ENCODE peak calls at places on chromosomes 16 and 17, in four cellular contexts. E is neuronal stem cell, Y is osteocyte, M is thoracic aorta. W is an unnamed sample.

GRCh38 chr16:50293994-50294855 is 27.9 kb downstream of the ADCY7 start:
- DNase-seq in Y (no peak), E (no peak), M (no peak), W (no peak)

GRCh38 chr17:48564200-48565023 is 13.7 kb downstream of the HOXB4 start:
- DNase-seq in Y (no peak), M (no peak), E (no peak), W (no peak)

GRCh38 chr17:5563451-5563850 is 20.9 kb downstream of the NLRP1 start:
- DNase-seq in M (no peak), Y (no peak), E (no peak), W (no peak)

GRCh38 chr17:81027038-81027437 is 7.9 kb upstream of the BAIAP2 start:
- DNase-seq in E (no peak), M (no peak), Y (no peak), W (no peak)

GRCh38 chr17:34318474-34318873 is 761 bp upstream of the CCL8 start:
- DNase-seq in E (no peak), M (no peak), Y (no peak), W (no peak)

GRCh38 chr17:77613627-77614026 is 344.9 kb upstream of the TNRC6C start:
- DNase-seq in Y (no peak), M (no peak), E (no peak), W (no peak)

GRCh38 chr17:21288581-21289017 is 4.1 kb downstream of the MAP2K3 start:
- DNase-seq in M (no peak), Y (no peak), E (no peak), W (no peak)

GRCh38 chr17:31697838-31698237 is 161.2 kb downstream of the COPRS start:
- DNase-seq in E (no peak), Y (peak), M (no peak), W (no peak)

GRCh38 chr16:11359370-11359769 is 14.1 kb downstream of the RMI2 start:
- DNase-seq in Y (no peak), M (no peak), E (no peak), W (no peak)

GRCh38 chr17:7858487-7858832 is 657 bp downstream of the CYB5D1 start:
- DNase-seq in Y (no peak), E (peak), M (no peak), W (no peak)

GRCh38 chr16:66263168-66263972 is 103.1 kb upstream of the CDH5 start:
- DNase-seq in E (no peak), M (no peak), Y (peak), W (no peak)

GRCh38 chr17:4205917-4206316 is 57.9 kb downstream of the ANKFY1 start:
- DNase-seq in M (no peak), Y (no peak), E (no peak), W (no peak)

GRCh38 chr17:58052951-58053715 is 30.1 kb upstream of the DYNLL2 start:
- DNase-seq in E (no peak), Y (no peak), M (no peak), W (no peak)

GRCh38 chr16:86371083-86371803 is 139.1 kb upstream of the FOXF1 start:
- DNase-seq in M (no peak), Y (no peak), E (no peak), W (no peak)

GRCh38 chr16:23847938-23848337 is 12.2 kb downstream of the PRKCB start:
- DNase-seq in E (no peak), Y (no peak), M (no peak), W (no peak)

GRCh38 chr17:7242717-7243576 is 698 bp upstream of the GABARAP start:
- DNase-seq in M (peak), E (peak), Y (peak), W (no peak)

GRCh38 chr16:1152651-1153259 is at the start of gene CACNA1H:
- DNase-seq in M (no peak), Y (no peak), E (peak), W (no peak)

GRCh38 chr16:79593074-79593531 is 7.4 kb downstream of the MAF start:
- DNase-seq in M (no peak), Y (no peak), E (no peak), W (no peak)

GRCh38 chr16:78987676-78988075 is 612.9 kb downstream of the MAF start:
- DNase-seq in Y (no peak), M (no peak), E (no peak), W (no peak)

GRCh38 chr17:41315814-41316430 is 412 bp upstream of the KRTAP17-1 start:
- DNase-seq in E (no peak), Y (no peak), M (no peak), W (no peak)

GRCh38 chr17:50630524-50631194 is 4.0 kb upstream of the ABCC3 start:
- DNase-seq in M (no peak), Y (no peak), E (no peak), W (peak)

GRCh38 chr17:31051517-31051916 is 43.3 kb upstream of the NF1 start:
- DNase-seq in M (no peak), E (no peak), Y (no peak), W (no peak)

GRCh38 chr17:65290041-65290440 is 152.9 kb downstream of the RGS9 start:
- DNase-seq in Y (no peak), M (no peak), E (no peak), W (no peak)

W was measured in cerebellar nuclear complex.